ENCODE peak calls at places on chromosomes 6 and 20, in four cellular contexts. D is renal cortical epithelial cell, B is posterior cingulate gyrus, W is iPS-NIHi11. H is an unnamed sample.

GRCh38 chr6:31070711-31071197 is 41.6 kb downstream of the C6orf15 start:
- DNase-seq in D (peak; percentile 83), B (peak; percentile 88), W (peak; percentile 68), H (peak; percentile 61)

GRCh38 chr6:164749126-164749758 is 560.2 kb downstream of the C6orf118 start:
- DNase-seq in D (peak; percentile 64), B (peak; percentile 61), W (no peak), H (peak; percentile 11)

GRCh38 chr20:8161262-8162071 is 29.4 kb downstream of the PLCB1 start:
- DNase-seq in D (no peak), B (no peak), W (no peak), H (no peak)

GRCh38 chr6:106488494-106489369 is 128.2 kb downstream of the CRYBG1 start:
- DNase-seq in D (no peak), B (peak; percentile 31), W (no peak), H (no peak)

GRCh38 chr6:33699739-33700138 is 11.8 kb downstream of the UQCC2 start:
- DNase-seq in D (no peak), B (no peak), W (no peak), H (no peak)

GRCh38 chr6:55822815-55823214 is 52.6 kb downstream of the BMP5 start:
- DNase-seq in D (no peak), B (no peak), W (no peak), H (no peak)

GRCh38 chr6:82690283-82690682 is 326.7 kb downstream of the TPBG start:
- DNase-seq in D (no peak), B (no peak), W (no peak), H (no peak)

GRCh38 chr20:54093423-54094267 is 23.3 kb upstream of the BCAS1 start:
- DNase-seq in D (no peak), B (no peak), W (no peak), H (no peak)

GRCh38 chr20:13420625-13421024 is 199.6 kb downstream of the ISM1 start:
- DNase-seq in D (no peak), B (no peak), W (no peak), H (no peak)

GRCh38 chr6:11514672-11515071 is 22.9 kb upstream of the TMEM170B start:
- DNase-seq in D (no peak), B (no peak), W (no peak), H (no peak)

GRCh38 chr20:23264545-23264944 is 86.0 kb upstream of the NXT1 start:
- DNase-seq in D (no peak), B (no peak), W (no peak), H (no peak)

GRCh38 chr6:110547266-110547964 is 71.0 kb upstream of the SLC22A16 start:
- DNase-seq in D (peak; percentile 88), B (no peak), W (no peak), H (no peak)

GRCh38 chr6:816510-817084 is 123.7 kb upstream of the EXOC2 start:
- DNase-seq in D (no peak), B (no peak), W (no peak), H (no peak)

H was measured in Caki2.